ENCODE peak calls at places on chromosomes 13 and 19, in seven cellular contexts. P is tibial artery, H is OCI-LY7, A is astrocyte, Z is right lobe of liver, B is upper lobe of left lung, X is left lung. N is an unnamed sample.

GRCh38 chr19:19465436-19466070 is 49.8 kb downstream of the TSSK6 start:
- DNase-seq in P (no peak), H (no peak), A (no peak), Z (no peak), B (no peak), X (no peak), N (no peak)

GRCh38 chr13:40363653-40364052 is 302.8 kb downstream of the FOXO1 start:
- DNase-seq in P (no peak), H (no peak), A (no peak), Z (no peak), B (no peak), X (no peak), N (no peak)

GRCh38 chr13:35512271-35512920 is 35.9 kb upstream of the MAB21L1 start:
- DNase-seq in P (no peak), H (no peak), A (peak; percentile 99), Z (no peak), B (no peak), X (no peak), N (no peak)

GRCh38 chr19:13965377-13965896 is 13.1 kb downstream of the DCAF15 start:
- DNase-seq in P (no peak), H (no peak), A (no peak), Z (no peak), B (no peak), X (no peak), N (no peak)

GRCh38 chr19:40799558-40800338 is 757 bp downstream of the EGLN2 start:
- DNase-seq in P (no peak), H (peak; percentile 64), A (no peak), Z (peak; percentile 79), B (peak; percentile 69), X (peak; percentile 68), N (peak; percentile 70)

GRCh38 chr13:73106513-73107214 is 47.9 kb downstream of the KLF5 start:
- DNase-seq in P (no peak), H (no peak), A (no peak), Z (no peak), B (no peak), X (no peak), N (no peak)

GRCh38 chr19:49879243-49879960 is 1.9 kb downstream of the TBC1D17 start:
- DNase-seq in P (no peak), H (no peak), A (no peak), Z (peak; percentile 25), B (no peak), X (no peak), N (no peak)

GRCh38 chr19:3576696-3577443 is 4.1 kb downstream of the HMG20B start:
- DNase-seq in P (peak; percentile 82), H (no peak), A (peak; percentile 56), Z (no peak), B (no peak), X (no peak), N (peak; percentile 38)

GRCh38 chr19:42693760-42694350 is 46.4 kb downstream of the PSG3 start:
- DNase-seq in P (no peak), H (peak; percentile 24), A (peak; percentile 18), Z (peak; percentile 20), B (no peak), X (no peak), N (peak; percentile 47)

GRCh38 chr13:59734393-59734792 is 429.3 kb downstream of the DIAPH3 start:
- DNase-seq in P (no peak), H (peak; percentile 24), A (no peak), Z (no peak), B (no peak), X (no peak), N (peak; percentile 65)

GRCh38 chr19:480016-480855 is 16.1 kb upstream of the MADCAM1 start:
- DNase-seq in P (peak; percentile 77), H (no peak), A (no peak), Z (peak; percentile 81), B (peak; percentile 47), X (peak; percentile 66), N (no peak)
- TF ChIP-seq CTCF in P (peak; percentile 41), H (peak; percentile 47), A (peak; percentile 26), Z (peak; percentile 75), B (peak; percentile 86), X (peak; percentile 46), N (peak; percentile 13)

DNA sequence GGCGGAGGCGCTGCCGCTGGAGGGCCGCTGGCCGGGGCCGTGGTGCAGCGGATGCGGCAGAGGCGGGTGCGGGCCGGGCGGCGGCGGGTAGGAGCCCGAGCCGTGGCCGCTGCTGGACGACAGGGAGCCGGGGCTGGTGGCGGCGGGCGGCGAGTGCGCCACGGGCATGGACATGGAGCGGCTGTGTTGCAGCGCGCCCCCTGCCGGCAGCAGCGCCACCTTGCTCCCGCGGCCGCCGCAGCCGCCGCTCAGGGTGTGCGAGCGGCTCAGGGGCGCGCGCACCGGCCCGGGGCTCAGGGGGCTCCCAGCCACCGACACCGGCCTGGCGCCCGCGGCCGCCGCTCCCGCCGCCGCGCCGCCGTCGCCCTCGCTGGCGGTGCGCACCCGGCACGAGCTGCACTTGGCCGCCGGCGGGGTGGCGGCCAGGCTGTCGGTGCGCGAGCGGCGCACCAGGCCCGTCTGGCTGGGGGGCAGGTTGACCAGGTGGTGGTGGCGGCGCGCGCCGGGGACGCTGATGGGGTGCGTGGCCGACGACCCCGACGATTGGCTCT is 1.7 kb downstream of the IRS2 start:
- DNase-seq in P (peak; percentile 84), H (no peak), A (peak; percentile 40), Z (peak; percentile 88), B (peak; percentile 81), X (no peak), N (no peak)
- TF ChIP-seq CTCF in P (peak; percentile 94), H (no peak), A (no peak), Z (peak; percentile 46), B (peak; percentile 98), X (peak; percentile 53), N (peak; percentile 1)

DNA sequence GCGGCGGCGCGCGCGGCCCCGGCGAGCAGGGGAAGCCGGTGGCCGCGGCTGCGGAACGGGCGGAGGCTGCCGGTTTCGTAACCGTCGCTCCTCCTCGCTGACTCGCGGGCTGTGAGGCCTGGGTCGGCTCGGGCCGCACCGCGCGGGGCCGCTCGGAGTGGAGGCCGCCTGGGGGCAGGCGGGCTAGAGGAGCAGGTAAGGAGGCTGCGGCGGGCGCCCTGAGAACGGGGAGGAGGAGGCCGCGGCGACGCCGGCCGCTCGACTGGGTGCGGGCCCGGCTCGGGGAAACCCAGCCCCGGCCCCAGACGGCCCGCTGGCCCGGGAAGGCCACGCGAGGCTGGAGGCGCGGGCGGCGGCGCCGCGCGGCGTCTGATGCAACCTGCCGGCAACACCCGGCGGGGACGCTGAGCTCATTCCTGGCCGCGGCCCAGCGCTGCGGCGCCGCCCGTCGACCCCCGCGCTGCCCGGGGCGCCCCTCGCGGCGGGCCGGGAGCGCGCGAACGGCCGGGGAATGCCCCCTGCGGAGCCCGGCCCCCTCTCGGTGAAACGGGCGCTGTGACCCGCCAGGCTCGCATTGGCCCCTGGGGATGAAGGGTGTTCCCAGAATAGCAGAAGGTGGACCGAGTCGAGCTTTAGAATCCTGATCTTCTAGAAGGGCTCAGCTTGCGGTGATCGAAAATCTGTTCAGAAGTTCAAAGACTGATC is at the start of gene CEBPG:
- DNase-seq in P (peak; percentile 80), H (peak; percentile 75), A (peak; percentile 9), Z (peak; percentile 68), B (peak; percentile 68), X (no peak), N (peak; percentile 87)
- TF ChIP-seq CTCF in P (peak; percentile 48), H (peak; percentile 37), A (peak; percentile 3), Z (no peak), B (peak; percentile 73), X (no peak), N (peak; percentile 14)

DNA sequence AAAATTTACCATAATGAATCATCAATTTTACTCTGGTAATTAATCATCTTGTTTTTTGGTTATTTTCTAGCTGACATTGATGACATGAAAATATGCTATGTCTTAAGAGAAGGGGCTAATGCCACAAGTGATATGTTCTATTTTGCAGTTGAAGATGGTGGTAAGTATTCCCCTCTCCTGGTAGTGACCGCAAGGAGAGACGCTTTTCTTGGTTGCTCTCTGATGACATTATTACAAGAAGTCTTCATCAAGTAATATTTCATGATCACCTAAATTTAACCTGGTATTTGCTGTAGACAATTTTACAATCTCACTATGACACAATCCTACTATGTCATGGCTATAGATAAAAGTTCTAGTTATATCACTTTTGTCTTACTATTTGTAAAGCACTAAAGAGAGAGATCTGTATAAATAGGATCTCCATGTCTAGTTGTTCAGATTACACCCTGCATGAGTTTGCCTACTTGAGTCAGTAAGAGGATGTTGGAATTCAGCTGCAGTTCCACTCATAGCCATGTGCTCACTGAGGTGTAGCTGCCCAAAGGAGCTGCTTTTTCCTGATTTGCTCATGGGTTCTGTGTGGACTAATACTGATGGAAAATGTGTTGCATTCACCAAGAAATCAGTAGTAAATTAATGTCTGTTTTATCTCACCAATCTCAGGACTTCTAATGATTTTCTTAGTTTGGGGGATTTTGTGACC is 10.9 kb downstream of the FREM2 start:
- DNase-seq in P (no peak), H (no peak), A (no peak), Z (no peak), B (peak; percentile 52), X (no peak), N (no peak)
- TF ChIP-seq CTCF in P (no peak), H (no peak), A (no peak), Z (no peak), B (peak; percentile 33), X (no peak), N (no peak)

N was measured in GM13977.